ENCODE peak calls at places on chromosomes 2 and 18, in six cellular contexts. I, K, R, G, X and J are unnamed samples.

GRCh38 chr2:108458082-108458481 is 9.1 kb downstream of the GCC2 start:
- DNase-seq in I (no peak), K (no peak), R (no peak), G (no peak), X (no peak), J (no peak)

GRCh38 chr18:48459471-48459870 is 50.3 kb upstream of the ZBTB7C start:
- DNase-seq in I (no peak), K (no peak), R (no peak), G (no peak), X (no peak), J (no peak)

GRCh38 chr2:2466534-2466933 is 135.5 kb upstream of the MYT1L start:
- DNase-seq in I (no peak), K (no peak), R (no peak), G (no peak), X (no peak), J (no peak)

GRCh38 chr18:42437646-42438045 is 482.6 kb downstream of the PIK3C3 start:
- DNase-seq in I (no peak), K (no peak), R (no peak), G (no peak), X (no peak), J (no peak)

GRCh38 chr18:80213173-80213572 is 34.1 kb downstream of the PARD6G start:
- DNase-seq in I (no peak), K (peak), R (no peak), G (no peak), X (no peak), J (no peak)

GRCh38 chr2:172586255-172586891 is 30.5 kb downstream of the PDK1 start:
- DNase-seq in I (no peak), K (no peak), R (no peak), G (no peak), X (no peak), J (no peak)

GRCh38 chr2:191333911-191334357 is 88.7 kb downstream of the MYO1B start:
- DNase-seq in I (peak), K (peak), R (no peak), G (no peak), X (no peak), J (no peak)

GRCh38 chr2:64054166-64054915 is 35.1 kb upstream of the VPS54 start:
- DNase-seq in I (no peak), K (peak), R (peak), G (no peak), X (no peak), J (no peak)

GRCh38 chr2:12005886-12006681 is 259.7 kb downstream of the LPIN1 start:
- DNase-seq in I (no peak), K (peak), R (peak), G (no peak), X (no peak), J (no peak)

GRCh38 chr2:239751719-239752355 is 273.3 kb downstream of the NDUFA10 start:
- DNase-seq in I (peak), K (no peak), R (peak), G (no peak), X (no peak), J (no peak)

GRCh38 chr2:173989886-173990744 is 24.9 kb upstream of the SP3 start:
- DNase-seq in I (no peak), K (peak), R (peak), G (no peak), X (no peak), J (no peak)

GRCh38 chr2:74559912-74560311 is 5.4 kb downstream of the DOK1 start:
- DNase-seq in I (no peak), K (no peak), R (no peak), G (no peak), X (no peak), J (no peak)

GRCh38 chr2:33034784-33035183 is 88.0 kb downstream of the LTBP1 start:
- DNase-seq in I (no peak), K (no peak), R (no peak), G (no peak), X (no peak), J (no peak)

GRCh38 chr2:2926009-2926857 is 451.4 kb downstream of the EIPR1 start:
- DNase-seq in I (no peak), K (no peak), R (no peak), G (no peak), X (no peak), J (no peak)

GRCh38 chr2:11029136-11029535 is 117.4 kb downstream of the KCNF1 start:
- DNase-seq in I (no peak), K (no peak), R (no peak), G (no peak), X (no peak), J (no peak)

GRCh38 chr18:79628416-79629248 is 51.0 kb upstream of the CTDP1 start:
- DNase-seq in I (peak), K (no peak), R (no peak), G (no peak), X (no peak), J (no peak)

GRCh38 chr18:52670903-52671302 is 330.9 kb downstream of the DCC start:
- DNase-seq in I (no peak), K (peak), R (peak), G (no peak), X (peak), J (no peak)

GRCh38 chr2:239002960-239003932 is 155.4 kb downstream of the TWIST2 start:
- DNase-seq in I (no peak), K (no peak), R (no peak), G (no peak), X (no peak), J (peak)

GRCh38 chr2:179837408-179837807 is 24.0 kb downstream of the ZNF385B start:
- DNase-seq in I (no peak), K (no peak), R (no peak), G (no peak), X (no peak), J (no peak)

GRCh38 chr18:22563098-22563707 is 145.5 kb upstream of the CTAGE1 start:
- DNase-seq in I (peak), K (peak), R (peak), G (no peak), X (peak), J (peak)

GRCh38 chr2:187324631-187325030 is 123.4 kb downstream of the CALCRL start:
- DNase-seq in I (no peak), K (no peak), R (no peak), G (no peak), X (no peak), J (no peak)

GRCh38 chr2:84815146-84815545 is 65.7 kb downstream of the TRABD2A start:
- DNase-seq in I (no peak), K (no peak), R (no peak), G (no peak), X (no peak), J (no peak)

GRCh38 chr2:41722668-41723369 is 325.0 kb upstream of the PKDCC start:
- DNase-seq in I (peak), K (peak), R (no peak), G (peak), X (no peak), J (no peak)

GRCh38 chr2:5121677-5122076 is 570.5 kb upstream of the SOX11 start:
- DNase-seq in I (no peak), K (no peak), R (no peak), G (no peak), X (peak), J (no peak)

GRCh38 chr2:45705233-45705632 is 53.8 kb downstream of the PRKCE start:
- DNase-seq in I (no peak), K (no peak), R (no peak), G (no peak), X (no peak), J (no peak)

GRCh38 chr2:98483257-98483861 is 38.7 kb downstream of the INPP4A start:
- DNase-seq in I (no peak), K (peak), R (peak), G (no peak), X (no peak), J (no peak)

GRCh38 chr2:174682578-174683391 is 81.5 kb downstream of the CHRNA1 start:
- DNase-seq in I (peak), K (peak), R (no peak), G (peak), X (peak), J (peak)

GRCh38 chr18:7516505-7517117 is 50.5 kb upstream of the PTPRM start:
- DNase-seq in I (no peak), K (no peak), R (no peak), G (no peak), X (no peak), J (no peak)

GRCh38 chr2:106143495-106144215 is 50.4 kb downstream of the UXS1 start:
- DNase-seq in I (no peak), K (no peak), R (no peak), G (no peak), X (no peak), J (no peak)

GRCh38 chr2:95311821-95312542 is 14.8 kb downstream of the KCNIP3 start:
- DNase-seq in I (no peak), K (no peak), R (no peak), G (no peak), X (no peak), J (no peak)

GRCh38 chr18:36809590-36810381 is 19.0 kb downstream of the TPGS2 start:
- DNase-seq in I (peak), K (peak), R (peak), G (no peak), X (peak), J (peak)

GRCh38 chr2:241001413-241002274 is 3.2 kb downstream of the SNED1 start:
- DNase-seq in I (no peak), K (no peak), R (no peak), G (peak), X (no peak), J (no peak)

GRCh38 chr18:56001576-56001975 is 413.6 kb upstream of the TCF4 start:
- DNase-seq in I (no peak), K (no peak), R (no peak), G (no peak), X (peak), J (no peak)

GRCh38 chr18:55996726-55997125 is 408.7 kb upstream of the TCF4 start:
- DNase-seq in I (no peak), K (no peak), R (no peak), G (no peak), X (no peak), J (no peak)

GRCh38 chr18:56000041-56000440 is 412.0 kb upstream of the TCF4 start:
- DNase-seq in I (no peak), K (no peak), R (no peak), G (no peak), X (no peak), J (no peak)

GRCh38 chr18:55999641-56000040 is 411.6 kb upstream of the TCF4 start:
- DNase-seq in I (no peak), K (no peak), R (no peak), G (no peak), X (no peak), J (no peak)

GRCh38 chr18:55997156-55997561 is 409.2 kb upstream of the TCF4 start:
- DNase-seq in I (no peak), K (peak), R (no peak), G (no peak), X (no peak), J (no peak)
- H3K4me3 ChIP-seq in I (no peak), K (no peak), R (no peak), G (no peak), X (no peak), J (no peak)

GRCh38 chr18:21051615-21052014 is 60.0 kb downstream of the ROCK1 start:
- DNase-seq in I (no peak), K (no peak), R (no peak), G (no peak), X (no peak), J (no peak)

GRCh38 chr18:21053127-21053526 is 58.5 kb downstream of the ROCK1 start:
- DNase-seq in I (no peak), K (no peak), R (no peak), G (no peak), X (no peak), J (no peak)

GRCh38 chr18:21047116-21047515 is 64.5 kb downstream of the ROCK1 start:
- DNase-seq in I (no peak), K (no peak), R (no peak), G (no peak), X (no peak), J (no peak)

GRCh38 chr18:21052385-21052784 is 59.2 kb downstream of the ROCK1 start:
- DNase-seq in I (no peak), K (no peak), R (no peak), G (no peak), X (no peak), J (no peak)

DNA sequence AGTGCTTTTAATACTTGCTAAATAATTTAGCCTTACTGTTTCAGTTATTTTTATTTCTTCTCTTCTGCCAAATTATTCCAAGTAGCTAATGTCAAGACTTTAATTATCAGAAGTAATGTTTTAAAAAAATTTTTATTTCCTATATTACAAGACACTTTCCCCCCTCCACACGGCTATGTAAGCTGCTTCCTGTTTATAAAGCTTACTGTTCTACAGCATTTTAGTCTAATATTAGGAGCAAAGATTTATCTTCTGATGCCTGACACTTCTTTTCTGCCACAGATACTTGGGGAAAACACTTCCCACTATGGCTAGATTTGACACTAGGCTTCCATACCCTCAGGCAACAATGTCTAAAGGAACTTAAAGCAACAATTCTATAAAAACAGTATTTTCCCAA is 62.3 kb downstream of the ROCK1 start:
- DNase-seq in I (no peak), K (no peak), R (no peak), G (no peak), X (no peak), J (no peak)
- H3K4me3 ChIP-seq in I (no peak), K (no peak), R (no peak), G (no peak), X (no peak), J (no peak)

GRCh38 chr18:56003651-56004050 is 415.7 kb upstream of the TCF4 start:
- DNase-seq in I (no peak), K (no peak), R (no peak), G (no peak), X (no peak), J (no peak)

GRCh38 chr18:56003009-56003408 is 415.0 kb upstream of the TCF4 start:
- DNase-seq in I (no peak), K (no peak), R (no peak), G (no peak), X (no peak), J (no peak)

DNA sequence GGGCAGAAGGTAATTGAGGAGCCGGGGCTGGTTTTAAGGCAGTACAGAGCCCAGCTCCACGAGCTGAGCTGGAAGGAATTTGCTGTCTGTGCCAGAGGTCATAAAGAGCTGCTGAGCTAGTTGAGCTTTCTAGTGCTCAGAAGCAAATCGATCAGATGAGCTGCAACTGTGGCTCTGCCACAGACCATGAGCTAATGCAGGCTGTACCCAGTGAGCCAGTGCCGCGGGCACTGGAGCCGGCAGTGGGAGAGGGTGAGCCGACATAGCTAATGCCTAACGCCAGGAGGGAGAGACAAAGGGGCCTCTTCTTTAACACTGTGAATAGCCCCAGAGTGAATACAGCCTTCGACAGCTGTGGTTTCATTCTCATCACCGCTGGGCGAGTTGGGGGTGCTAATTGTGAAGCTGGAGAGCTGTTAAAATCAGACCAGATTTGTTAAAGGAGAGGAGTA is 410.1 kb upstream of the TCF4 start:
- DNase-seq in I (no peak), K (no peak), R (no peak), G (no peak), X (no peak), J (no peak)
- H3K4me3 ChIP-seq in I (no peak), K (no peak), R (no peak), G (no peak), X (no peak), J (no peak)

GRCh38 chr18:70397259-70397925 is 108.5 kb downstream of the SOCS6 start:
- DNase-seq in I (no peak), K (no peak), R (no peak), G (no peak), X (no peak), J (no peak)

GRCh38 chr18:70405051-70405450 is 116.2 kb downstream of the SOCS6 start:
- DNase-seq in I (no peak), K (no peak), R (no peak), G (no peak), X (no peak), J (no peak)

GRCh38 chr18:70398076-70398475 is 109.2 kb downstream of the SOCS6 start:
- DNase-seq in I (no peak), K (no peak), R (no peak), G (no peak), X (no peak), J (no peak)

GRCh38 chr18:70394672-70395071 is 105.8 kb downstream of the SOCS6 start:
- DNase-seq in I (no peak), K (no peak), R (no peak), G (no peak), X (no peak), J (no peak)

DNA sequence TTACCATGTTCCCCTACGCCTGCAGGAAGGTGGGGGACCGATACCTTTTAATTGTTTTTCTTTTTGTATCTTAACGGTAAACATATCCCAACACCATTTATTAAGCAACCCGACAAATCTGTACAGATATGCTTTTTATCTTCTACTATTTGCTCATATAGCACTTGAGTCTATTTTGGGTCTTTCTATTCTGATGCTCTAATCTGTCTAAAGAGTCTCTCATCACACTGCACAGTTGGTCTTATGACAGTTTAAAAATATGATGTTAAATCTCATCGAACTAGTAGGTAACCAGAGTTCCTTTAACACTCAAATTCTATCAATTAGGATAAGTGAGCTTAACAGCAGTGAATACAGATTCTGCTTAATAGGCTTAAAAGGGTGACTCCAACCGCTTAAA is 111.6 kb downstream of the SOCS6 start:
- DNase-seq in I (no peak), K (no peak), R (no peak), G (no peak), X (no peak), J (no peak)
- H3K4me3 ChIP-seq in I (no peak), K (no peak), R (no peak), G (no peak), X (no peak), J (no peak)